ENCODE peak calls at places on chromosomes 11 and 22, in five cellular contexts. One of them, this sample, is unnamed.

GRCh38 chr11:25901415-25901814 is 430.5 kb upstream of the ANO3 start:
- DNase-seq in NCI-H1092: no peak
- DNase-seq in HFFc6: no peak
- DNase-seq in retina: no peak
- DNase-seq in Karpas-422: no peak
- DNase-seq in this sample: no peak

GRCh38 chr11:123122341-123122740 is 60.4 kb upstream of the HSPA8 start:
- DNase-seq in retina: no peak
- DNase-seq in NCI-H1092: no peak
- DNase-seq in Karpas-422: no peak
- DNase-seq in HFFc6: no peak
- DNase-seq in this sample: no peak

GRCh38 chr11:128741511-128741910 is 47.6 kb downstream of the FLI1 start:
- DNase-seq in HFFc6: no peak
- DNase-seq in Karpas-422: no peak
- DNase-seq in NCI-H1092: no peak
- DNase-seq in retina: no peak
- DNase-seq in this sample: no peak

GRCh38 chr11:14300661-14301304 is 58.2 kb downstream of the RRAS2 start:
- DNase-seq in NCI-H1092: peak; percentile 6
- DNase-seq in retina: peak; percentile 50
- DNase-seq in HFFc6: peak; percentile 72
- DNase-seq in Karpas-422: peak; percentile 68
- DNase-seq in this sample: no peak

GRCh38 chr11:133821776-133822175 is 23.5 kb downstream of the SPATA19 start:
- DNase-seq in retina: peak; percentile 76
- DNase-seq in Karpas-422: peak; percentile 79
- DNase-seq in NCI-H1092: peak; percentile 64
- DNase-seq in HFFc6: no peak
- DNase-seq in this sample: peak; percentile 61

GRCh38 chr11:99069831-99070444 is 49.2 kb downstream of the CNTN5 start:
- DNase-seq in retina: peak; percentile 53
- DNase-seq in Karpas-422: no peak
- DNase-seq in HFFc6: no peak
- DNase-seq in NCI-H1092: peak; percentile 15
- DNase-seq in this sample: no peak

GRCh38 chr11:95165638-95166037 is 65.4 kb downstream of the SESN3 start:
- DNase-seq in Karpas-422: no peak
- DNase-seq in HFFc6: no peak
- DNase-seq in retina: no peak
- DNase-seq in NCI-H1092: no peak
- DNase-seq in this sample: no peak

GRCh38 chr22:26172389-26172990 is 3.2 kb downstream of the SEZ6L start:
- DNase-seq in HFFc6: no peak
- DNase-seq in Karpas-422: peak; percentile 84
- DNase-seq in NCI-H1092: peak; percentile 66
- DNase-seq in retina: peak; percentile 49
- DNase-seq in this sample: peak; percentile 25

GRCh38 chr11:36540998-36541397 is 26.8 kb upstream of the RAG1 start:
- DNase-seq in NCI-H1092: no peak
- DNase-seq in HFFc6: peak; percentile 55
- DNase-seq in Karpas-422: peak; percentile 48
- DNase-seq in retina: no peak
- DNase-seq in this sample: peak; percentile 12

GRCh38 chr11:121535122-121535796 is 82.5 kb upstream of the SORL1-AS1 start:
- DNase-seq in retina: no peak
- DNase-seq in HFFc6: no peak
- DNase-seq in NCI-H1092: peak; percentile 30
- DNase-seq in Karpas-422: no peak
- DNase-seq in this sample: no peak

GRCh38 chr22:28799125-28799833 is 1.1 kb downstream of the XBP1 start:
- DNase-seq in Karpas-422: peak; percentile 56
- DNase-seq in retina: no peak
- DNase-seq in HFFc6: peak; percentile 89
- DNase-seq in NCI-H1092: no peak
- DNase-seq in this sample: no peak

GRCh38 chr11:83566948-83567347 is 280.8 kb upstream of the CCDC90B start:
- DNase-seq in Karpas-422: no peak
- DNase-seq in HFFc6: peak; percentile 75
- DNase-seq in NCI-H1092: no peak
- DNase-seq in retina: no peak
- DNase-seq in this sample: no peak

GRCh38 chr11:10488581-10489443 is 33.7 kb downstream of the AMPD3 start:
- DNase-seq in retina: no peak
- DNase-seq in NCI-H1092: no peak
- DNase-seq in Karpas-422: no peak
- DNase-seq in HFFc6: no peak
- DNase-seq in this sample: no peak

GRCh38 chr22:35540600-35541253 is at the start of gene RASD2:
- DNase-seq in Karpas-422: peak; percentile 59
- DNase-seq in HFFc6: no peak
- DNase-seq in NCI-H1092: peak; percentile 33
- DNase-seq in retina: peak; percentile 70
- DNase-seq in this sample: no peak

GRCh38 chr11:455566-456147 is 5.6 kb downstream of the PTDSS2 start:
- DNase-seq in Karpas-422: no peak
- DNase-seq in NCI-H1092: no peak
- DNase-seq in HFFc6: no peak
- DNase-seq in retina: no peak
- DNase-seq in this sample: no peak

GRCh38 chr22:39130892-39131855 is 21.3 kb downstream of the CBX7 start:
- DNase-seq in NCI-H1092: no peak
- DNase-seq in Karpas-422: no peak
- DNase-seq in retina: peak; percentile 73
- DNase-seq in HFFc6: no peak
- DNase-seq in this sample: peak; percentile 13

GRCh38 chr11:34080609-34081008 is 24.8 kb upstream of the NAT10 start:
- DNase-seq in HFFc6: no peak
- DNase-seq in retina: no peak
- DNase-seq in NCI-H1092: no peak
- DNase-seq in Karpas-422: no peak
- DNase-seq in this sample: no peak

GRCh38 chr22:37624017-37624365 is 15.4 kb downstream of the GGA1 start:
- DNase-seq in retina: no peak
- DNase-seq in Karpas-422: no peak
- DNase-seq in NCI-H1092: no peak
- DNase-seq in HFFc6: no peak
- DNase-seq in this sample: no peak

GRCh38 chr22:17851754-17852153 is 77.5 kb upstream of the BID start:
- DNase-seq in NCI-H1092: no peak
- DNase-seq in HFFc6: no peak
- DNase-seq in retina: no peak
- DNase-seq in Karpas-422: no peak
- DNase-seq in this sample: no peak

GRCh38 chr11:93005239-93005638 is 35.8 kb downstream of the MTNR1B start:
- DNase-seq in retina: peak; percentile 10
- DNase-seq in NCI-H1092: no peak
- DNase-seq in HFFc6: no peak
- DNase-seq in Karpas-422: no peak
- DNase-seq in this sample: no peak

GRCh38 chr11:66723693-66724092 is 5.3 kb downstream of the SPTBN2 start:
- DNase-seq in Karpas-422: no peak
- DNase-seq in HFFc6: no peak
- DNase-seq in NCI-H1092: no peak
- DNase-seq in retina: no peak
- DNase-seq in this sample: no peak

This sample was measured in GM12892.